ENCODE peak calls at places on chromosomes 3 and 15, in six cellular contexts. One of them, this sample, is unnamed.

GRCh38 chr3:39156421-39156820 is 3.0 kb upstream of the CSRNP1 start:
- DNase-seq in kidney epithelial cell: no peak
- DNase-seq in Panc1: no peak
- DNase-seq in WERI-Rb-1: no peak
- DNase-seq in colonic mucosa: no peak
- DNase-seq in brain microvascular endothelial cell: no peak
- DNase-seq in this sample: no peak

GRCh38 chr3:100260081-100260684 is 609 bp upstream of the TBC1D23 start:
- DNase-seq in colonic mucosa: peak
- DNase-seq in WERI-Rb-1: no peak
- DNase-seq in brain microvascular endothelial cell: no peak
- DNase-seq in Panc1: no peak
- DNase-seq in kidney epithelial cell: no peak
- DNase-seq in this sample: no peak

GRCh38 chr3:94081880-94082279 is 19.0 kb downstream of the NSUN3 start:
- DNase-seq in kidney epithelial cell: no peak
- DNase-seq in Panc1: no peak
- DNase-seq in colonic mucosa: no peak
- DNase-seq in brain microvascular endothelial cell: no peak
- DNase-seq in WERI-Rb-1: no peak
- DNase-seq in this sample: no peak

GRCh38 chr15:95018888-95019545 is 787.7 kb downstream of the MCTP2 start:
- DNase-seq in brain microvascular endothelial cell: peak
- DNase-seq in Panc1: peak
- DNase-seq in WERI-Rb-1: no peak
- DNase-seq in kidney epithelial cell: peak
- DNase-seq in colonic mucosa: no peak
- DNase-seq in this sample: no peak

GRCh38 chr15:81284256-81285031 is 39.5 kb downstream of the STARD5 start:
- DNase-seq in brain microvascular endothelial cell: no peak
- DNase-seq in Panc1: no peak
- DNase-seq in WERI-Rb-1: no peak
- DNase-seq in kidney epithelial cell: no peak
- DNase-seq in colonic mucosa: no peak
- DNase-seq in this sample: no peak

GRCh38 chr3:108280476-108280875 is 15.9 kb upstream of the HHLA2 start:
- DNase-seq in Panc1: no peak
- DNase-seq in WERI-Rb-1: no peak
- DNase-seq in kidney epithelial cell: no peak
- DNase-seq in colonic mucosa: no peak
- DNase-seq in brain microvascular endothelial cell: no peak
- DNase-seq in this sample: no peak

GRCh38 chr3:42349765-42350594 is 60.4 kb downstream of the LYZL4 start:
- DNase-seq in brain microvascular endothelial cell: no peak
- DNase-seq in kidney epithelial cell: no peak
- DNase-seq in WERI-Rb-1: no peak
- DNase-seq in Panc1: no peak
- DNase-seq in colonic mucosa: no peak
- DNase-seq in this sample: no peak

GRCh38 chr3:119559441-119559963 is at the start of gene CD80:
- DNase-seq in WERI-Rb-1: peak
- DNase-seq in colonic mucosa: peak
- DNase-seq in brain microvascular endothelial cell: peak
- DNase-seq in Panc1: peak
- DNase-seq in kidney epithelial cell: no peak
- DNase-seq in this sample: peak

GRCh38 chr15:50312636-50313035 is 42.4 kb downstream of the GABPB1 start:
- DNase-seq in colonic mucosa: no peak
- DNase-seq in Panc1: no peak
- DNase-seq in brain microvascular endothelial cell: no peak
- DNase-seq in kidney epithelial cell: no peak
- DNase-seq in WERI-Rb-1: no peak
- DNase-seq in this sample: no peak

GRCh38 chr15:43948691-43949325 is 122.0 kb downstream of the WDR76 start:
- DNase-seq in colonic mucosa: no peak
- DNase-seq in Panc1: no peak
- DNase-seq in WERI-Rb-1: no peak
- DNase-seq in kidney epithelial cell: no peak
- DNase-seq in brain microvascular endothelial cell: no peak
- DNase-seq in this sample: no peak

GRCh38 chr3:105527949-105528348 is 161.2 kb downstream of the ALCAM start:
- DNase-seq in Panc1: no peak
- DNase-seq in kidney epithelial cell: no peak
- DNase-seq in colonic mucosa: no peak
- DNase-seq in brain microvascular endothelial cell: no peak
- DNase-seq in WERI-Rb-1: no peak
- DNase-seq in this sample: no peak

GRCh38 chr3:186722457-186722856 is 5.3 kb downstream of the KNG1 start:
- DNase-seq in Panc1: no peak
- DNase-seq in brain microvascular endothelial cell: no peak
- DNase-seq in WERI-Rb-1: peak
- DNase-seq in colonic mucosa: peak
- DNase-seq in kidney epithelial cell: no peak
- DNase-seq in this sample: no peak

GRCh38 chr3:73719877-73720276 is 95.1 kb upstream of the PDZRN3 start:
- DNase-seq in WERI-Rb-1: no peak
- DNase-seq in colonic mucosa: peak
- DNase-seq in Panc1: no peak
- DNase-seq in brain microvascular endothelial cell: no peak
- DNase-seq in kidney epithelial cell: no peak
- DNase-seq in this sample: peak

GRCh38 chr3:193559100-193559499 is 4.4 kb upstream of the ATP13A4 start:
- DNase-seq in Panc1: no peak
- DNase-seq in colonic mucosa: no peak
- DNase-seq in brain microvascular endothelial cell: no peak
- DNase-seq in kidney epithelial cell: no peak
- DNase-seq in WERI-Rb-1: no peak
- DNase-seq in this sample: no peak

GRCh38 chr3:177478170-177478859 is 281.0 kb upstream of the TBL1XR1 start:
- DNase-seq in Panc1: peak
- DNase-seq in brain microvascular endothelial cell: peak
- DNase-seq in WERI-Rb-1: no peak
- DNase-seq in colonic mucosa: no peak
- DNase-seq in kidney epithelial cell: peak
- DNase-seq in this sample: peak

GRCh38 chr3:151330374-151330773 is 1.0 kb upstream of the P2RY13 start:
- DNase-seq in Panc1: no peak
- DNase-seq in colonic mucosa: no peak
- DNase-seq in kidney epithelial cell: no peak
- DNase-seq in brain microvascular endothelial cell: no peak
- DNase-seq in WERI-Rb-1: no peak
- DNase-seq in this sample: no peak

GRCh38 chr3:129584631-129585030 is 21.8 kb downstream of the PLXND1 start:
- DNase-seq in WERI-Rb-1: no peak
- DNase-seq in colonic mucosa: no peak
- DNase-seq in Panc1: no peak
- DNase-seq in kidney epithelial cell: no peak
- DNase-seq in brain microvascular endothelial cell: no peak
- DNase-seq in this sample: no peak

GRCh38 chr3:2099028-2099671 is 484 bp downstream of the CNTN4 start:
- DNase-seq in Panc1: no peak
- DNase-seq in brain microvascular endothelial cell: no peak
- DNase-seq in colonic mucosa: peak
- DNase-seq in kidney epithelial cell: no peak
- DNase-seq in WERI-Rb-1: peak
- DNase-seq in this sample: no peak

GRCh38 chr3:51568041-51568440 is 29.5 kb downstream of the RAD54L2 start:
- DNase-seq in colonic mucosa: no peak
- DNase-seq in Panc1: no peak
- DNase-seq in WERI-Rb-1: no peak
- DNase-seq in kidney epithelial cell: no peak
- DNase-seq in brain microvascular endothelial cell: no peak
- DNase-seq in this sample: no peak

GRCh38 chr3:138938056-138938876 is 8.7 kb downstream of the FOXL2 start:
- DNase-seq in brain microvascular endothelial cell: no peak
- DNase-seq in colonic mucosa: no peak
- DNase-seq in kidney epithelial cell: no peak
- DNase-seq in WERI-Rb-1: no peak
- DNase-seq in Panc1: no peak
- DNase-seq in this sample: no peak

GRCh38 chr15:75452364-75452967 is 976 bp upstream of the SIN3A start:
- DNase-seq in Panc1: peak
- DNase-seq in colonic mucosa: peak
- DNase-seq in brain microvascular endothelial cell: peak
- DNase-seq in WERI-Rb-1: peak
- DNase-seq in kidney epithelial cell: no peak
- DNase-seq in this sample: no peak

GRCh38 chr3:104831076-104831475 is 535.6 kb upstream of the ALCAM start:
- DNase-seq in kidney epithelial cell: no peak
- DNase-seq in brain microvascular endothelial cell: no peak
- DNase-seq in WERI-Rb-1: no peak
- DNase-seq in colonic mucosa: no peak
- DNase-seq in Panc1: no peak
- DNase-seq in this sample: peak

GRCh38 chr15:80208758-80209734 is 43.0 kb downstream of the CTXND1 start:
- DNase-seq in colonic mucosa: no peak
- DNase-seq in brain microvascular endothelial cell: no peak
- DNase-seq in Panc1: no peak
- DNase-seq in WERI-Rb-1: peak
- DNase-seq in kidney epithelial cell: no peak
- DNase-seq in this sample: no peak

GRCh38 chr3:53731934-53732624 is 114.1 kb downstream of the CHDH start:
- DNase-seq in kidney epithelial cell: no peak
- DNase-seq in colonic mucosa: no peak
- DNase-seq in brain microvascular endothelial cell: no peak
- DNase-seq in Panc1: no peak
- DNase-seq in WERI-Rb-1: no peak
- DNase-seq in this sample: no peak

GRCh38 chr15:83305696-83306291 is 21.3 kb upstream of the BNC1 start:
- DNase-seq in colonic mucosa: no peak
- DNase-seq in brain microvascular endothelial cell: no peak
- DNase-seq in WERI-Rb-1: peak
- DNase-seq in Panc1: no peak
- DNase-seq in kidney epithelial cell: no peak
- DNase-seq in this sample: no peak

GRCh38 chr3:109369510-109369909 is 32.2 kb upstream of the DPPA4 start:
- DNase-seq in Panc1: no peak
- DNase-seq in brain microvascular endothelial cell: no peak
- DNase-seq in colonic mucosa: no peak
- DNase-seq in WERI-Rb-1: no peak
- DNase-seq in kidney epithelial cell: no peak
- DNase-seq in this sample: no peak
- TF ChIP-seq CTCF in Panc1: peak
- TF ChIP-seq CTCF in brain microvascular endothelial cell: peak
- TF ChIP-seq CTCF in colonic mucosa: no peak
- TF ChIP-seq CTCF in WERI-Rb-1: peak
- TF ChIP-seq CTCF in kidney epithelial cell: peak
- TF ChIP-seq CTCF in this sample: no peak

DNA sequence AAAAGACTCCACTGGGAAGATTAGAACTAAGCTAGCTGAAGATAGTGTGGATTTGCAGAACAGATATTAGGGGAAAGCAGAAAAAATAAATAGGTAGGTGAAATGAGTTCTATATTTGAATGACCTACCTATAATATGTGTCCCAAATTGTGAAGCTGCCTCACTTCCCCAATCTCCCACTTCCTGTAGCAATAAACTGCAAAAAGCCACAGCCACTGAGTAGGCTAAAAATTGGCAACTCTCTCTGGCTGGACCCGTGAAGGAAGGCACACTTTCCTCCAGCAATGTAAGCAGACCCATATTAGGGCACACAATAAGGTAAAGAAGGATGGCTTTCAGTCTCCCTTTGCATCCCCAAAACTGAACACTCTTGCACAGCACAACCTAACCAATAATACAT is 43.7 kb upstream of the NECTIN3 start:
- DNase-seq in WERI-Rb-1: no peak
- DNase-seq in brain microvascular endothelial cell: no peak
- DNase-seq in colonic mucosa: no peak
- DNase-seq in Panc1: no peak
- DNase-seq in kidney epithelial cell: no peak
- DNase-seq in this sample: no peak
- H3K4me3 ChIP-seq in WERI-Rb-1: no peak
- H3K4me3 ChIP-seq in brain microvascular endothelial cell: no peak
- H3K4me3 ChIP-seq in colonic mucosa: no peak
- H3K4me3 ChIP-seq in Panc1: no peak
- H3K4me3 ChIP-seq in kidney epithelial cell: no peak
- H3K4me3 ChIP-seq in this sample: no peak

GRCh38 chr3:148716657-148717056 is 19.0 kb downstream of the AGTR1 start:
- DNase-seq in kidney epithelial cell: no peak
- DNase-seq in brain microvascular endothelial cell: no peak
- DNase-seq in WERI-Rb-1: no peak
- DNase-seq in Panc1: no peak
- DNase-seq in colonic mucosa: no peak
- DNase-seq in this sample: no peak
- TF ChIP-seq CTCF in kidney epithelial cell: peak
- TF ChIP-seq CTCF in brain microvascular endothelial cell: peak
- TF ChIP-seq CTCF in WERI-Rb-1: no peak
- TF ChIP-seq CTCF in Panc1: no peak
- TF ChIP-seq CTCF in colonic mucosa: no peak
- TF ChIP-seq CTCF in this sample: no peak

GRCh38 chr3:136495213-136495612 is 245.1 kb downstream of the PCCB start:
- DNase-seq in Panc1: no peak
- DNase-seq in WERI-Rb-1: no peak
- DNase-seq in kidney epithelial cell: no peak
- DNase-seq in brain microvascular endothelial cell: no peak
- DNase-seq in colonic mucosa: no peak
- DNase-seq in this sample: no peak

DNA sequence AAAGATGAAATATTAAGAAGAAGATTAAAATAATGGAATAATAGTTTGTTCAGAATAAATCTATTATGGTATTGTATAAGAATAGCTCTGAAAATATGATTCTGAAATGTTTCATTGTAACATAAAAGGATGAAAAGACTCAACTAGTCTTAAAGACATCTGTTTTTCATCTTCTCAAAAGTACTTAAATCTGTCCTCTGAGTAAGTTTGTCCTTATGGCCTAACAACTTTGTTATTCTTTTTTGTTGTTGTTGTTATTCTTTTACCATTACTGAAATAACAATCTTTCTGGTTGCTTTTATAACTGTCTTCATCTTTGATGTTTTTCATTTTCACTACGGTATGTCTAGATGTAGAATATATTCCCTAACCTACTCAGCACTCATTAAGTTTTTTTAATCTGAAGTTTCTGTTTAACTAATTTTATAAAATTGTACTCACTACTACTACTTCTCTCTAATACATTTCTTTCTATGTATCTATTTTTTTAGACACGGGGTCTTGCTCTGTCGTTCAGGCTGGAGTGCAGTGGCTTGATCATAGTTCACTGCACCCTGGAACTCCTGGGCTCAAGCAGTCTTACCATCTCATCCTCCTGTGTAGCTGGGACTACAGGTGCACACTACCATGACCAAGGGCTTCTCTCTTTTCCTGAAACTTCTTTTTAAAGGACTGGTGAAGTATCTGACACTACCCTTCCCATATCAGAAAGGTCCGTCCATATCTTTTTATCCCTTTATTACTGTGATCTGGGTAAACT is 240.7 kb downstream of the PCCB start:
- DNase-seq in kidney epithelial cell: no peak
- DNase-seq in WERI-Rb-1: no peak
- DNase-seq in brain microvascular endothelial cell: no peak
- DNase-seq in colonic mucosa: no peak
- DNase-seq in Panc1: no peak
- DNase-seq in this sample: no peak
- H3K4me3 ChIP-seq in kidney epithelial cell: no peak
- H3K4me3 ChIP-seq in WERI-Rb-1: no peak
- H3K4me3 ChIP-seq in brain microvascular endothelial cell: no peak
- H3K4me3 ChIP-seq in colonic mucosa: no peak
- H3K4me3 ChIP-seq in Panc1: no peak
- H3K4me3 ChIP-seq in this sample: no peak

This sample was measured in AG04449.